ENCODE peak calls at places on chromosomes 6 and 20, in five cellular contexts. U is GM04504, H is BJ, P is transverse colon, M is AG08396. R is an unnamed sample.

GRCh38 chr6:41073968-41074691 is 1.4 kb downstream of the NFYA start:
- DNase-seq in U (no peak), H (no peak), P (no peak), M (no peak), R (no peak)

GRCh38 chr6:7604003-7604402 is 14.0 kb downstream of the SNRNP48 start:
- DNase-seq in U (no peak), H (no peak), P (no peak), M (no peak), R (peak)

GRCh38 chr6:42446370-42446769 is 5.4 kb downstream of the TRERF1 start:
- DNase-seq in U (no peak), H (no peak), P (no peak), M (no peak), R (no peak)

GRCh38 chr6:146803601-146804000 is 204.8 kb downstream of the ADGB start:
- DNase-seq in U (no peak), H (no peak), P (no peak), M (no peak), R (no peak)

GRCh38 chr6:6901945-6902344 is 205.8 kb upstream of the RREB1 start:
- DNase-seq in U (no peak), H (no peak), P (no peak), M (no peak), R (no peak)

GRCh38 chr6:110233769-110234374 is 53.6 kb downstream of the CDC40 start:
- DNase-seq in U (no peak), H (no peak), P (no peak), M (peak), R (no peak)

GRCh38 chr6:112877134-112878100 is 530.3 kb downstream of the RFPL4B start:
- DNase-seq in U (peak), H (peak), P (no peak), M (peak), R (no peak)

GRCh38 chr6:39263299-39264037 is 34.2 kb upstream of the KCNK5 start:
- DNase-seq in U (no peak), H (no peak), P (no peak), M (no peak), R (no peak)

GRCh38 chr6:119484598-119484997 is 135.0 kb upstream of the MAN1A1 start:
- DNase-seq in U (peak), H (peak), P (no peak), M (peak), R (no peak)

GRCh38 chr20:438581-439469 is 23.5 kb downstream of the TBC1D20 start:
- DNase-seq in U (no peak), H (no peak), P (peak), M (no peak), R (peak)

GRCh38 chr6:158861686-158862381 is 42.7 kb upstream of the EZR start:
- DNase-seq in U (no peak), H (no peak), P (no peak), M (no peak), R (no peak)

GRCh38 chr20:48923149-48923718 is 1.7 kb downstream of the ARFGEF2 start:
- DNase-seq in U (no peak), H (no peak), P (no peak), M (no peak), R (no peak)

GRCh38 chr6:163406320-163406719 is 8.2 kb upstream of the QKI start:
- DNase-seq in U (no peak), H (no peak), P (no peak), M (no peak), R (no peak)

R was measured in stomach.